ENCODE peak calls at places on chromosomes 13 and 19, in four cellular contexts. A is right lobe of liver, M is ovary, P is testis. L is an unnamed sample.

GRCh38 chr13:110010433-110011135 is 224.2 kb upstream of the IRS2 start:
- DNase-seq in P (no peak), A (no peak), M (no peak), L (no peak)

GRCh38 chr19:10533656-10534386 is 9.9 kb upstream of the ATG4D start:
- DNase-seq in A (no peak), M (no peak), P (no peak), L (no peak)

GRCh38 chr19:8702350-8702749 is 3.8 kb upstream of the ACTL9 start:
- DNase-seq in M (no peak), P (no peak), A (no peak), L (no peak)

GRCh38 chr13:60152904-60153303 is 10.8 kb downstream of the DIAPH3 start:
- DNase-seq in P (no peak), A (no peak), M (no peak), L (no peak)

GRCh38 chr19:33048806-33049676 is 15.6 kb downstream of the RHPN2 start:
- DNase-seq in A (no peak), P (no peak), M (no peak), L (no peak)

GRCh38 chr13:43227721-43228120 is 204.3 kb downstream of the DNAJC15 start:
- DNase-seq in M (no peak), P (no peak), A (no peak), L (no peak)

GRCh38 chr13:107117327-107118012 is 549.5 kb upstream of the ARGLU1 start:
- DNase-seq in P (no peak), M (no peak), A (no peak), L (no peak)

GRCh38 chr13:106418556-106418955 is 116.9 kb downstream of the EFNB2 start:
- DNase-seq in P (no peak), A (no peak), M (no peak), L (no peak)

GRCh38 chr19:3389876-3390361 is 23.5 kb downstream of the NFIC start:
- DNase-seq in P (no peak), A (no peak), M (no peak), L (no peak)

GRCh38 chr19:34994286-34994642 is 5.9 kb upstream of the GRAMD1A start:
- DNase-seq in A (peak; percentile 58), M (no peak), P (no peak), L (no peak)

GRCh38 chr13:97113231-97114001 is 108.7 kb upstream of the MBNL2 start:
- DNase-seq in A (no peak), M (no peak), P (peak; percentile 44), L (no peak)

GRCh38 chr19:56664511-56664910 is 7.0 kb downstream of the ZNF835 start:
- DNase-seq in P (no peak), A (no peak), M (no peak), L (no peak)

GRCh38 chr13:91313581-91313980 is 33.9 kb upstream of the MIR17HG start:
- DNase-seq in P (no peak), M (no peak), A (no peak), L (no peak)

GRCh38 chr19:14073925-14074838 is 1.6 kb downstream of the MISP3 start:
- DNase-seq in M (no peak), P (no peak), A (peak; percentile 63), L (no peak)

GRCh38 chr19:35727053-35727955 is 9.5 kb downstream of the KMT2B start:
- DNase-seq in M (no peak), P (no peak), A (no peak), L (no peak)

GRCh38 chr13:24717217-24717616 is 37.0 kb downstream of the ATP12A start:
- DNase-seq in P (no peak), A (no peak), M (no peak), L (no peak)

GRCh38 chr19:48405850-48406249 is 12.4 kb downstream of the GRIN2D start:
- DNase-seq in P (peak; percentile 61), M (no peak), A (no peak), L (no peak)

GRCh38 chr19:18894254-18895037 is 1.5 kb downstream of the CERS1 start:
- DNase-seq in M (no peak), P (peak; percentile 69), A (no peak), L (no peak)

GRCh38 chr19:18108897-18109296 is 11.3 kb downstream of the MAST3 start:
- DNase-seq in M (no peak), P (no peak), A (no peak), L (no peak)

DNA sequence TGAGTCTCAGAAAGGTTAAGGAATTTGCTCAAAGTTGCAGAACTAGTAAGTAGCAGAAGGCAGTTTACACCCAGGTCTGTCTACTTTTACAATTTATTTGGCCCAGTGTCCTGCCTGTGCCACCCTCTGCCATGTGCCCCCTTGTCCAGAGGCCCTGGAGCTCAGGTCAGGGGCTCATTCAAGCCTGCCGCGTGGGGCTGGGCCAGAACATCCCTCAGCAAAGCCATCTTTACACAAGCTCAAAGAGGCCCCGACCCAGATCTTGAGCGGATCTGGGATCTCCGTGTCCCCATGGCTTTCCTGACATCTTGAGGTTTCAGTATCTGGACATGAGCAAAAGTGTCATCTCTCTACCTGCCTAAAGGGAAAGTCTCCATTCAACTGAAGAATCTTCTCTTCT is 76.4 kb upstream of the VSTM2B start:
- DNase-seq in P (no peak), A (no peak), M (no peak), L (no peak)
- H3K36me3 ChIP-seq in P (no peaks in the 10 kb centered on the region), A (no peaks in the 10 kb centered on the region), M (no peaks in the 10 kb centered on the region), L (no peaks in the 10 kb centered on the region)

GRCh38 chr19:41940443-41941409 is 12.5 kb upstream of the ERFL start:
- DNase-seq in M (no peak), A (no peak), P (no peak), L (no peak)
- TF ChIP-seq POLR2A in M (no peak), A (no peak), P (no peak), L (no peak)

DNA sequence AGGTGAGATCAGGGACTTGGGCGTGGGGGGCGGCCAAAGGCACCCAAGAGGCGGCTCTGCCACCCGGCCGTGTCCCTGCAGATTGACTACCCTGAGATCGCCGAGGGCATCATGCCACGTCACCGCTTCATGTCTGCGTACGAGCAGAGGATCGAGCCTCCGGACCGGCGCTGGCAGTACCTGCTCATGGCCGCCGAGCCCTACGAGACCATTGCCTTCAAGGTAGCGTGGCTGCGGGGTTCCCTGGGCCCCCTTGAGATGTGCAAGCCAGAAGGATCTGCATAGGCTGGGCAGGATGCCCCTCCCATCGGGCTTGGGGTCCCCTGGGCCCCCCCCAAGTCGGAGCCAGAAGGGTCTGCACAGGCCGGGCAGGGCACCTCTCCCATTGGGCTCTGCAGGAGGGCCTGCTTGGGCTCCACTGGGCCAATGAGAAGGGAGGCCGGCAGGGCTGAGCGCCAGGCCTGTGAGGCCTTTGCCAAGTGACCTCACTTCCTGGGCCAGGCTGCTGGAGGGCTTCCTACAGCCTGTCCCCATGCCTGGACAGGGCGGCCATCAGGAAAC is 2.2 kb upstream of the AMH start:
- DNase-seq in P (peak; percentile 81), A (no peak), M (no peak), L (peak; percentile 73)
- H3K36me3 ChIP-seq in P (no peaks in the 10 kb centered on the region), A (peaks cover 39% of the 10 kb centered on the region), M (no peaks in the 10 kb centered on the region), L (peaks cover 47% of the 10 kb centered on the region)

DNA sequence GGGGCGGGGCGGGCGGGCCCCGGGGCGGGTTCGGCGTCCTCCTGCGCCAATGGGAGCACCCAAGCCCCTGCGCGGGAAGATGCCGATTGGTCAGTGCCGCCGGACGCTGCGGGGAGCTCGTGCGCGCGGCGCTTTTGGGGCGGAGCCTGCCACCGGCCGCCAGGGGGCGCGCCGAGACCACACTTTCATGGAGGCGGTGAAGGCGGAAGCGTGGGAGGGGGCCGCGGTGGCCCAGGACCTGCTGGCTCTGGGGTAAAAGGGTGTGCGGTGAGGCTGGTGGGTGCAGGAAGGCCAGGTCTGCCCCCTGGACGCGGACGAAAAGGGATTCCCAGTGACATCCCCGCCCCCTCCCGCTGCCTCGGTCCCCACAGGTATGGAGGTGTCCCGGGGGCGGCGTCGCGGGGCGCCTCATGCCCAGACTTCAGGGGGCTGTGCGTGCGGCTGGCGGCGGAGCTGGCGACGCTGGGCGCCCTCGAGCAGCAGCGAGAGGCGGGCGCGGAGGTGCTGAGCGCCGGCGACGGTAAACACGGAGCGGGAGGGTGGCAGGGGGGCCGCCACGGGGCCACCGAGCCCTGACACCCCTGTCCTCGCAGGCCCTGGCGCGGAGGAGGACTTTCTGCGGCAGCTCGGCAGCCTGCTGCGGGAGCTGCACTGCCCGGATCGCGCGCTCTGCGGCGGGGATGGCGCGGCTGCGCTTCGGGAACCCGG is at the start of gene FAM98C:
- DNase-seq in A (peak; percentile 98), M (peak; percentile 95), P (peak; percentile 97), L (peak; percentile 96)
- TF ChIP-seq POLR2A in A (peak; percentile 61), M (no peak), P (no peak), L (no peak)

GRCh38 chr13:51942189-51942588 is 69.1 kb downstream of the ATP7B start:
- DNase-seq in P (no peak), M (no peak), A (peak; percentile 66), L (no peak)
- H3K36me3 ChIP-seq in P (no peaks in the 10 kb centered on the region), M (no peaks in the 10 kb centered on the region), A (peaks cover 38% of the 10 kb centered on the region), L (no peaks in the 10 kb centered on the region)

GRCh38 chr19:38683393-38684077 is 36.1 kb downstream of the ACTN4 start:
- DNase-seq in A (peak; percentile 93), P (peak; percentile 66), M (peak; percentile 78), L (peak; percentile 46)
- TF ChIP-seq POLR2A in A (peak; percentile 74), P (no peak), M (no peak), L (no peak)

GRCh38 chr19:43592800-43593350 is 3.1 kb downstream of the IRGQ start:
- DNase-seq in A (no peak), P (no peak), M (no peak), L (no peak)

GRCh38 chr19:43589277-43589676 is 6.7 kb downstream of the IRGQ start:
- DNase-seq in M (no peak), P (no peak), A (no peak), L (no peak)

GRCh38 chr19:43591904-43592772 is 3.8 kb downstream of the IRGQ start:
- DNase-seq in P (no peak), M (no peak), A (no peak), L (no peak)

GRCh38 chr19:43586346-43586745 is 9.6 kb downstream of the IRGQ start:
- DNase-seq in P (no peak), M (no peak), A (no peak), L (no peak)

GRCh38 chr19:43589680-43590079 is 6.3 kb downstream of the IRGQ start:
- DNase-seq in P (no peak), M (no peak), A (no peak), L (no peak)
- H3K36me3 ChIP-seq in P (no peaks in the 10 kb centered on the region), M (no peaks in the 10 kb centered on the region), A (peaks cover 11% of the 10 kb centered on the region), L (peaks cover 67% of the 10 kb centered on the region)

GRCh38 chr19:40576585-40577451 is at the start of gene SHKBP1:
- DNase-seq in P (peak; percentile 97), M (peak; percentile 94), A (peak; percentile 95), L (peak; percentile 97)
- TF ChIP-seq POLR2A in P (no peak), M (no peak), A (peak; percentile 46), L (peak; percentile 64)

GRCh38 chr19:30004403-30004802 is 62.4 kb downstream of the URI1 start:
- DNase-seq in A (no peak), M (no peak), P (no peak), L (no peak)
- H3K36me3 ChIP-seq in A (peaks cover 11% of the 10 kb centered on the region), M (no peaks in the 10 kb centered on the region), P (no peaks in the 10 kb centered on the region), L (no peaks in the 10 kb centered on the region)

L was measured in heart left ventricle.